ENCODE peak calls at places on chromosomes 5 and 9, in seven cellular contexts. T is renal cortical epithelial cell; B is stimulated activated CD4-positive, alpha-beta T cell treated with anti-CD3 and anti-CD28 coated beads, Interleukin-1b, Interleukin-23, amount 100 ng/mL, for 24 hours; F is amniotic epithelial cell; L is aorta; Q is naive thymus-derived CD4-positive, alpha-beta T cell; P is Daoy. I is an unnamed sample.

GRCh38 chr5:132176987-132177386 is 50.7 kb downstream of the P4HA2 start:
- DNase-seq in T (peak; percentile 45), B (no peak), F (no peak), L (no peak), Q (no peak), P (no peak), I (no peak)

GRCh38 chr9:130870491-130871381 is 25.9 kb downstream of the QRFP start:
- DNase-seq in T (peak; percentile 76), B (no peak), F (no peak), L (peak; percentile 16), Q (no peak), P (peak; percentile 63), I (no peak)

GRCh38 chr9:71725590-71726338 is 42.5 kb downstream of the CEMIP2 start:
- DNase-seq in T (peak; percentile 90), B (no peak), F (peak; percentile 76), L (no peak), Q (no peak), P (peak; percentile 66), I (no peak)

GRCh38 chr9:37301369-37302172 is 120.9 kb upstream of the GRHPR start:
- DNase-seq in T (no peak), B (no peak), F (no peak), L (no peak), Q (no peak), P (no peak), I (no peak)

GRCh38 chr5:141822134-141822533 is 56.1 kb downstream of the PCDH1 start:
- DNase-seq in T (peak; percentile 36), B (no peak), F (no peak), L (peak; percentile 68), Q (no peak), P (peak; percentile 42), I (no peak)

GRCh38 chr9:103700558-103700957 is 393.6 kb upstream of the SMC2 start:
- DNase-seq in T (no peak), B (no peak), F (peak; percentile 28), L (no peak), Q (no peak), P (no peak), I (no peak)

GRCh38 chr5:57735754-57736153 is 253.1 kb upstream of the ACTBL2 start:
- DNase-seq in T (peak; percentile 98), B (no peak), F (peak; percentile 90), L (no peak), Q (no peak), P (peak; percentile 90), I (peak; percentile 85)

GRCh38 chr9:114097613-114098020 is 1.5 kb downstream of the KIF12 start:
- DNase-seq in T (no peak), B (no peak), F (no peak), L (no peak), Q (no peak), P (peak; percentile 66), I (no peak)

GRCh38 chr5:75951158-75951557 is 132.0 kb upstream of the SV2C start:
- DNase-seq in T (no peak), B (no peak), F (no peak), L (no peak), Q (no peak), P (no peak), I (no peak)

GRCh38 chr9:31394040-31394473 is 990.4 kb upstream of the ACO1 start:
- DNase-seq in T (peak; percentile 39), B (no peak), F (peak; percentile 73), L (no peak), Q (no peak), P (no peak), I (no peak)

GRCh38 chr5:126913316-126913715 is 117.0 kb downstream of the MARCHF3 start:
- DNase-seq in T (no peak), B (no peak), F (no peak), L (no peak), Q (no peak), P (no peak), I (no peak)

GRCh38 chr9:123834907-123835562 is 94.9 kb downstream of the DENND1A start:
- DNase-seq in T (peak; percentile 13), B (no peak), F (peak; percentile 25), L (no peak), Q (no peak), P (peak; percentile 48), I (no peak)

GRCh38 chr5:119743927-119744326 is 114.6 kb downstream of the FAM170A start:
- DNase-seq in T (peak; percentile 29), B (no peak), F (peak; percentile 54), L (no peak), Q (no peak), P (peak; percentile 51), I (no peak)

GRCh38 chr5:90558344-90559192 is at the start of gene ADGRV1:
- DNase-seq in T (peak; percentile 80), B (no peak), F (peak; percentile 56), L (no peak), Q (peak; percentile 4), P (peak; percentile 99), I (no peak)

GRCh38 chr9:83062653-83063527 is at the start of gene RASEF:
- DNase-seq in T (no peak), B (no peak), F (no peak), L (no peak), Q (no peak), P (peak; percentile 80), I (no peak)

GRCh38 chr9:76878933-76879332 is 27.0 kb downstream of the PRUNE2 start:
- DNase-seq in T (no peak), B (no peak), F (no peak), L (no peak), Q (no peak), P (no peak), I (no peak)

GRCh38 chr9:706606-707451 is 134.7 kb upstream of the DMRT1 start:
- DNase-seq in T (peak; percentile 61), B (no peak), F (peak; percentile 73), L (peak; percentile 87), Q (peak; percentile 20), P (peak; percentile 75), I (no peak)

GRCh38 chr5:8875722-8876121 is 670.2 kb downstream of the SEMA5A start:
- DNase-seq in T (no peak), B (no peak), F (no peak), L (no peak), Q (no peak), P (no peak), I (no peak)

GRCh38 chr5:60541980-60542379 is 158.0 kb downstream of the DEPDC1B start:
- DNase-seq in T (peak; percentile 63), B (no peak), F (peak; percentile 96), L (no peak), Q (no peak), P (no peak), I (no peak)

GRCh38 chr5:141677415-141677814 is 4.6 kb downstream of the ARAP3 start:
- DNase-seq in T (no peak), B (no peak), F (no peak), L (no peak), Q (no peak), P (no peak), I (no peak)

I was measured in AG04449.